ENCODE peak calls at places on chromosomes 7 and 10, in eight cellular contexts. V, K, B, I, Y, N, R and G are unnamed samples.

GRCh38 chr10:96697026-96697425 is 23.3 kb downstream of the PIK3AP1 start:
- DNase-seq in B (no peak), Y (no peak), K (no peak), R (no peak), N (no peak), I (no peak), V (no peak), G (no peak)

GRCh38 chr10:73886085-73886529 is 11.8 kb upstream of the CAMK2G start:
- DNase-seq in K (peak; percentile 69), I (no peak), Y (peak; percentile 85), N (peak; percentile 60), R (no peak), B (peak; percentile 83), V (peak; percentile 79), G (peak; percentile 75)

GRCh38 chr7:127189074-127189473 is 63.7 kb downstream of the GRM8 start:
- DNase-seq in V (no peak), N (no peak), Y (no peak), K (no peak), I (no peak), R (no peak), B (no peak), G (no peak)

GRCh38 chr10:84214612-84215235 is 10.6 kb downstream of the LRIT2 start:
- DNase-seq in B (no peak), K (no peak), I (no peak), V (no peak), Y (no peak), N (no peak), R (no peak), G (no peak)

GRCh38 chr10:855079-855478 is 76.4 kb downstream of the LARP4B start:
- DNase-seq in R (no peak), V (no peak), I (no peak), N (peak; percentile 25), K (no peak), B (no peak), Y (no peak), G (no peak)

GRCh38 chr7:118194571-118194970 is 10.6 kb downstream of the LSM8 start:
- DNase-seq in K (no peak), R (no peak), I (no peak), B (no peak), Y (no peak), N (no peak), V (no peak), G (no peak)

GRCh38 chr7:69640216-69640615 is 41.9 kb downstream of the AUTS2 start:
- DNase-seq in R (no peak), B (no peak), N (no peak), Y (no peak), V (no peak), K (no peak), I (no peak), G (no peak)

GRCh38 chr10:36676321-36677169 is 448.9 kb upstream of the ANKRD30A start:
- DNase-seq in B (peak; percentile 57), N (peak; percentile 78), V (no peak), R (peak; percentile 35), K (no peak), I (no peak), Y (no peak), G (no peak)

GRCh38 chr10:92419740-92420553 is 129.0 kb downstream of the MARCHF5 start:
- DNase-seq in R (no peak), B (peak; percentile 40), V (peak; percentile 20), Y (no peak), K (peak; percentile 40), I (no peak), N (peak; percentile 12), G (no peak)

GRCh38 chr7:8724080-8724718 is 290.8 kb downstream of the NXPH1 start:
- DNase-seq in V (no peak), K (peak; percentile 48), Y (peak; percentile 16), I (no peak), B (no peak), N (no peak), R (no peak), G (peak; percentile 71)

GRCh38 chr10:109894516-109894915 is 28.8 kb downstream of the XPNPEP1 start:
- DNase-seq in Y (peak; percentile 74), V (peak; percentile 81), B (peak; percentile 90), I (no peak), N (peak; percentile 90), K (peak; percentile 66), R (no peak), G (no peak)

GRCh38 chr7:4641091-4641666 is 40.9 kb upstream of the FOXK1 start:
- DNase-seq in N (no peak), K (peak; percentile 18), V (no peak), B (no peak), R (no peak), Y (no peak), I (no peak), G (no peak)
- TF ChIP-seq CTCF in N (no peak), K (no peak), V (no peak), B (no peak), R (peak; percentile 24), Y (no peak), I (no peak), G (no peak)

GRCh38 chr10:99534939-99535763 is 2.4 kb downstream of the NKX2-3 start:
- DNase-seq in V (no peak), I (no peak), R (no peak), K (no peak), N (no peak), Y (peak; percentile 39), B (peak; percentile 25), G (peak; percentile 36)
- TF ChIP-seq CTCF in V (no peak), I (no peak), R (no peak), K (no peak), N (no peak), Y (no peak), B (no peak), G (no peak)

DNA sequence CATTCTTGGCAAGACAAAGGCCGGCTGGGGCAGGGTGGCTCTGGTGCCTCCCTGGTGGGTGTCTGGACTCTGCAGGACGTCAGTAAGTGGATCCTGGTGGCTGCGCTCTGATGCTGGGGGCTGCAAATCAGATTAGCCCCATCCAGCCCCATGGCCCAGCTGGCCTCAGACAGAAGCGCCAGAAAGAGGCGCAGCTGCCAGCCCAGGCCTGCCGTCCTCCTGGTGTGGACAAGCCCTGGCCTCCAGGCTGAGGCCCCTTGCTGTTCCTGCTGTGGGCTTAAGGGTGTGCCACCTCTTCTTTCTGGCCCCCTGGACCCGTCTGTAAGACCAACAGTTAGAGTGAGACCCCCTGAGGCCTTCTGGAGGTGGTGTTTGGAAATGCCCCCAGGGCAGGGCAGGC is 5.9 kb upstream of the LFNG start:
- DNase-seq in R (no peak), N (no peak), B (no peak), V (no peak), Y (no peak), I (no peak), K (no peak), G (peak; percentile 96)
- TF ChIP-seq CTCF in R (no peak), N (no peak), B (no peak), V (no peak), Y (no peak), I (no peak), K (no peak), G (peak; percentile 20)

GRCh38 chr7:5349437-5350173 is 66.9 kb downstream of the SLC29A4 start:
- DNase-seq in I (no peak), V (no peak), K (no peak), Y (no peak), N (no peak), B (no peak), R (no peak), G (no peak)

GRCh38 chr7:5350600-5351385 is 68.0 kb downstream of the SLC29A4 start:
- DNase-seq in K (no peak), I (no peak), Y (no peak), R (no peak), B (no peak), V (no peak), N (no peak), G (no peak)

GRCh38 chr7:5350174-5350463 is 67.4 kb downstream of the SLC29A4 start:
- DNase-seq in K (no peak), R (no peak), B (no peak), V (no peak), Y (no peak), I (no peak), N (no peak), G (no peak)

GRCh38 chr7:5348134-5349004 is 65.6 kb downstream of the SLC29A4 start:
- DNase-seq in Y (no peak), N (no peak), I (no peak), R (no peak), V (no peak), K (no peak), B (no peak), G (no peak)

GRCh38 chr7:5349005-5349380 is 66.2 kb downstream of the SLC29A4 start:
- DNase-seq in K (no peak), N (no peak), Y (no peak), V (no peak), I (no peak), R (no peak), B (no peak), G (no peak)
- TF ChIP-seq CTCF in K (no peak), N (no peak), Y (no peak), V (no peak), I (no peak), R (no peak), B (no peak), G (no peak)

DNA sequence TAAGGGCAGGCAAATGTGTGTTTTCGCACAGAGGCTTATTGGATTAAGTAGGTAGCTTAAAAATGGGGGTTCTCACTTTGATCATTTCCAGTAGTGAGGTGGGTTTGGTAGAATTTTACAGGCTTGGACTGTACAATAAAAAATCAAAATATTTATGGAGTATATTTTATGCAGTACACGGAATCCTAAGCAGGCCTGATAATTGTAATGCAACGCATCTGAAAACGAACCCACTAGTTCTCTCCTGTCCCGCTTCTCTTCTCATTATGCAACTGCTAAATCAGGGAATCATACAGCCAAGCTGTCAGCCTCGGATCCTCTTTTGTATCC is 377 bp upstream of the POLR1F start:
- DNase-seq in V (no peak), R (no peak), I (no peak), B (no peak), K (no peak), N (no peak), Y (no peak), G (no peak)
- TF ChIP-seq CTCF in V (no peak), R (no peak), I (no peak), B (no peak), K (no peak), N (no peak), Y (peak; percentile 58), G (no peak)

DNA sequence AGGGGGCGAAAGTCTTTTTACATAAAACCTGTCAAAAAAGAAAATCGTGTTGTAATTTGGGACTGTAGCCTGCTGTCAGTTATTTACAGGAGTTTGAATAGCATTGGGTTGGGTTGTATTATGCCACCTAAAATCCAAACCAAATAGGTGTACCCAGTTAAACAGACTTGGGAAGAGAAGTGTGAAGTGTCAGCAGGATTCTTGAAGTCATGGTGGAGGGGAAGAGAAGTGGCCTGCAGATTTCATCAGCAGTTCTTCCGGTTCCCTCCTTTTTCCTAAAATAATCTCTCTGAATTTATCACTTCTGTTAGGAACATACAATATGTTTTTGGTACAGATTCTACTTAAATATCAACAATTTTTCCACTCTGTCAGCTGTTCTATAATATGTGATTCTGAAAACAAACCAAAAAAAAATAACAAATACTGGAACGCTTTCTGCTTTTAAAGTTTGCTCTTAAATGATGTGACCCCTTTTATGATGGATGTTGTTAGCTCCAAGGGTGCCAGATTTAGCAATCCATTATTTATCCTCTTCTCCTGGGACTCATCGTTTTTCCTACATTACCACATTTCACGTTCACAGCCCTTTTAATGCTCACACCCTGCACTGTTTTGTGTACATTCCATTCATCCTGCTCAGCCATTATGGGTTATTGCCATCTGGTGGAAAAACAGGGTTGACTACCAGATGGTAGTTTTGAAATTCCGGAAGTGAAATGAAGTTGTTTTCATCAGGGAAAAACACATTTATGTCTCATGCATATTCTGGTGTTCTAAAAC is 18.7 kb upstream of the ARHGAP12 start:
- DNase-seq in V (no peak), Y (peak; percentile 83), B (peak; percentile 94), K (no peak), N (peak; percentile 88), I (no peak), R (peak; percentile 90), G (no peak)
- TF ChIP-seq CTCF in V (peak; percentile 60), Y (peak; percentile 69), B (peak; percentile 31), K (peak; percentile 32), N (peak; percentile 33), I (no peak), R (peak; percentile 11), G (peak; percentile 49)

GRCh38 chr7:105664816-105665525 is 83.7 kb upstream of the EFCAB10 start:
- DNase-seq in I (no peak), K (no peak), N (peak; percentile 12), V (no peak), B (no peak), Y (no peak), R (no peak), G (peak; percentile 71)
- TF ChIP-seq CTCF in I (no peak), K (no peak), N (no peak), V (no peak), B (no peak), Y (no peak), R (no peak), G (no peak)